ENCODE peak calls at places on chromosomes 12 and 14, in four cellular contexts. Z, G, R and F are unnamed samples.

GRCh38 chr14:98366429-98366828 is 905.6 kb downstream of the BCL11B start:
- DNase-seq in R (no peak), G (no peak), Z (no peak), F (no peak)

GRCh38 chr12:120846721-120847120 is 57.4 kb downstream of the SPPL3 start:
- DNase-seq in Z (no peak), G (no peak), R (no peak), F (no peak)

GRCh38 chr12:18145924-18146323 is 55.9 kb upstream of the RERGL start:
- DNase-seq in Z (no peak), R (no peak), G (no peak), F (no peak)

GRCh38 chr12:57793920-57794319 is 11.3 kb downstream of the TSFM start:
- DNase-seq in G (no peak), Z (no peak), R (no peak), F (no peak)

GRCh38 chr12:121715862-121716435 is 3.4 kb downstream of the TMEM120B start:
- DNase-seq in G (no peak), Z (no peak), R (no peak), F (no peak)

GRCh38 chr12:52867636-52868035 is 18.8 kb upstream of the KRT78 start:
- DNase-seq in Z (no peak), R (no peak), G (peak), F (no peak)

GRCh38 chr14:90453401-90453951 is 56.6 kb downstream of the CALM1 start:
- DNase-seq in G (peak), R (no peak), Z (no peak), F (no peak)

GRCh38 chr14:61453103-61453767 is 131.9 kb downstream of the PRKCH start:
- DNase-seq in Z (no peak), R (no peak), G (no peak), F (no peak)

GRCh38 chr12:6860116-6860515 is 7.2 kb upstream of the TPI1 start:
- DNase-seq in Z (no peak), R (no peak), G (no peak), F (no peak)

GRCh38 chr14:100271247-100271939 is 32.4 kb downstream of the YY1 start:
- DNase-seq in R (no peak), G (no peak), Z (no peak), F (no peak)

GRCh38 chr12:47397664-47398281 is 308.1 kb downstream of the RPAP3 start:
- DNase-seq in G (no peak), Z (no peak), R (no peak), F (no peak)

GRCh38 chr14:51398898-51399297 is 158.9 kb downstream of the TMX1 start:
- DNase-seq in R (no peak), G (no peak), Z (no peak), F (no peak)

GRCh38 chr12:19847294-19848059 is 408.2 kb downstream of the AEBP2 start:
- DNase-seq in G (peak), R (no peak), Z (no peak), F (no peak)

GRCh38 chr12:3236345-3237153 is 159.4 kb downstream of the TSPAN9 start:
- DNase-seq in Z (peak), G (no peak), R (no peak), F (no peak)

GRCh38 chr12:104600790-104601739 is 144.3 kb downstream of the CHST11 start:
- DNase-seq in Z (no peak), G (no peak), R (no peak), F (no peak)

GRCh38 chr12:106138279-106138645 is 492 bp downstream of the NUAK1 start:
- DNase-seq in G (no peak), R (no peak), Z (no peak), F (no peak)

GRCh38 chr12:62977419-62977818 is 42.5 kb upstream of the PPM1H start:
- DNase-seq in R (no peak), Z (no peak), G (no peak), F (no peak)

GRCh38 chr14:79363291-79363690 is 848.0 kb downstream of the DIO2 start:
- DNase-seq in G (no peak), Z (no peak), R (no peak), F (no peak)

GRCh38 chr14:105690671-105691070 is 164.3 kb downstream of the TMEM121 start:
- DNase-seq in R (no peak), G (no peak), Z (no peak), F (no peak)

GRCh38 chr12:99029502-99030271 is 384.6 kb downstream of the APAF1 start:
- DNase-seq in R (no peak), G (no peak), Z (no peak), F (no peak)

GRCh38 chr12:98799411-98799810 is 154.3 kb downstream of the APAF1 start:
- DNase-seq in Z (no peak), G (no peak), R (no peak), F (no peak)

GRCh38 chr12:7102582-7102981 is 6.4 kb downstream of the C1RL start:
- DNase-seq in R (no peak), G (no peak), Z (no peak), F (no peak)

GRCh38 chr12:2256453-2256852 is 203.7 kb downstream of the CACNA1C start:
- DNase-seq in G (no peak), Z (no peak), R (no peak), F (no peak)

GRCh38 chr14:76926521-76927251 is 100.5 kb downstream of the LRRC74A start:
- DNase-seq in R (peak), Z (no peak), G (peak), F (no peak)

GRCh38 chr12:54262403-54262925 is 17.5 kb downstream of the CBX5 start:
- DNase-seq in Z (no peak), R (no peak), G (no peak), F (no peak)

GRCh38 chr14:69910871-69911270 is 31.7 kb downstream of the SMOC1 start:
- DNase-seq in R (no peak), G (no peak), Z (no peak), F (no peak)

GRCh38 chr14:63308723-63309317 is 9.9 kb downstream of the GPHB5 start:
- DNase-seq in R (no peak), Z (peak), G (no peak), F (no peak)
- TF ChIP-seq CTCF in R (peak), Z (peak), G (peak), F (peak)

GRCh38 chr12:124506145-124506831 is 61.1 kb downstream of the NCOR2 start:
- DNase-seq in G (peak), Z (no peak), R (no peak), F (no peak)
- TF ChIP-seq CTCF in G (no peak), Z (no peak), R (no peak), F (no peak)

DNA sequence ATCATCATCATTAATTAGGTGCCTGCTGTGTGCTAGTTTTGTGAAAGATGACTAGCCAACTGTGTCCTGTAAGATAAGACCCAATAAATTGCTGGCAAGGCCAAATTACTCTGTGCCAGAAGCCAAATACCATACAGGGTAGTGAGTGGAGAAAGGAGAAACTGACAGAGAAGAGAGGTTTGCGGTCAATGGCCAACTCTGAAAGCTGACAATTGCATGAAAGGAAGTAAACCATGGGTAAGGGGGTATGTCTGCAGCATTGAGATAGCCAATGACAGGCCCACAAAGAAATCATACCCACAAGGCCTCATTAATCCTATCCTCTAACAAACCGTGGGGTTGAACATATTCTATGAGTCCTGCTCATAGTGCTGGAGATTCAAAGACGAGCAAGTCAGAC is 236.6 kb upstream of the CCDC196 start:
- DNase-seq in G (no peak), Z (no peak), R (no peak), F (no peak)
- TF ChIP-seq CTCF in G (no peak), Z (no peak), R (no peak), F (no peak)

GRCh38 chr14:63039800-63040380 is 5.4 kb downstream of the KCNH5 start:
- DNase-seq in Z (no peak), R (no peak), G (no peak), F (no peak)
- TF ChIP-seq CTCF in Z (no peak), R (no peak), G (peak), F (peak)

GRCh38 chr12:51262758-51263177 is 7.4 kb downstream of the SMAGP start:
- DNase-seq in R (no peak), Z (peak), G (no peak), F (no peak)
- TF ChIP-seq CTCF in R (no peak), Z (no peak), G (no peak), F (peak)

GRCh38 chr14:94123296-94123695 is 6.1 kb downstream of the IFI27L2 start:
- DNase-seq in Z (no peak), G (no peak), R (no peak), F (no peak)

GRCh38 chr14:94125659-94126418 is 3.6 kb downstream of the IFI27L2 start:
- DNase-seq in Z (no peak), G (no peak), R (no peak), F (no peak)

GRCh38 chr14:94122438-94122837 is 7.0 kb downstream of the IFI27L2 start:
- DNase-seq in R (no peak), Z (no peak), G (no peak), F (no peak)

GRCh38 chr14:94124582-94125377 is 4.6 kb downstream of the IFI27L2 start:
- DNase-seq in G (no peak), R (no peak), Z (no peak), F (no peak)

DNA sequence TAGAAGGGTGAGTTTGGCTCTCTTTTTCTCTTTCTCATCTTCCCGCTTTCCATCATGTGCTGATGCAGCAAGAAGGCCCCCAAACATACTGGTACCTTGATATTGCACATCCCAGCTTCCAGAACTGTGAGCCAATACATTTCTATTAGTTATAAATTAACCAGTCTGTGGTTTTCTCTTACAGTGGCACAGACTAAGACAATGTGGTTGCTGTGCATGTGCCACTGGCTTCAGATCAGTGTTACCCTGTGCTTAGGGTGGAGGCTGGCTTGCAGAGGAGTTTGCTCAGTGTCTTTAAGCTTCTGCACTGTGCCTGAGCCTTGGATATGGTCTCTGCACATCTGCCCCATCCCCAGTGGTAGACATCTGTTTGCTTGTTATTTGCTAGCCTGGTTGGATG is 5.5 kb downstream of the IFI27L2 start:
- DNase-seq in R (no peak), G (no peak), Z (no peak), F (no peak)
- TF ChIP-seq CTCF in R (no peak), G (no peak), Z (no peak), F (no peak)

DNA sequence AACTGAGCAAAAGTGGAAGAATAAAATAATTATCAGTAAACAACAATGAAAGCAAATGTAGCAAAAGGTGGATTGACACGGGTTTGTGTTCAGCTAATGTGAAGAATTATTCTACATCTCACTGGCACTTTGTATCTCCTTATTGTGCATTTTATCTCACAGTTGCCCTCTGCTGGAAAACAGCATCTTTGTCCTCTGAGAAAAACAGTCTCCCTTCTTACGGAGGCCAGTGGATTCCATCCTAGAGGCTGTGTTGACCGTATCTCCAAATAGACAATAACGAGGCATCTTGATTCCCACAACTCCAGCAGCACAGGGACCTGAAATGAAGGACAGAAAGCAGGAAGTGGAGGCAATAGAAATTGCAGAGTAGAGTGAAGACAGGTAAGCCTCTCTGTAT is 51.3 kb upstream of the PLBD1 start:
- DNase-seq in R (no peak), Z (no peak), G (no peak), F (no peak)
- TF ChIP-seq CTCF in R (no peak), Z (no peak), G (peak), F (peak)